ENCODE peak calls at places on chromosomes 2 and 18, in six cellular contexts. Q is neural crest cell; X is pons; S is head of caudate nucleus; Z is dermis blood vessel endothelial cell; H is stimulated activated CD4-positive, alpha-beta T cell treated with anti-CD3 and anti-CD28 coated beads, Interleukin-15, amount 100 ng/mL, for 24 hours. C is an unnamed sample.

GRCh38 chr18:13680612-13681011 is 45.7 kb downstream of the FAM210A start:
- DNase-seq in Q (peak), X (peak), H (peak), S (peak), Z (peak), C (peak)

GRCh38 chr18:72233106-72233505 is 311.0 kb downstream of the CBLN2 start:
- DNase-seq in H (no peak), S (no peak), Z (no peak), X (peak), Q (no peak), C (no peak)

GRCh38 chr2:109139002-109139401 is 10.0 kb downstream of the SH3RF3 start:
- DNase-seq in X (no peak), Q (no peak), H (no peak), S (no peak), Z (no peak), C (no peak)

GRCh38 chr18:45962866-45963265 is 4.3 kb downstream of the EPG5 start:
- DNase-seq in Z (no peak), H (no peak), X (no peak), Q (no peak), S (no peak), C (no peak)

GRCh38 chr18:58004317-58004716 is 39.7 kb upstream of the NEDD4L start:
- DNase-seq in H (no peak), X (no peak), S (no peak), Q (no peak), Z (no peak), C (peak)

GRCh38 chr2:134107402-134107801 is 146.5 kb upstream of the MGAT5 start:
- DNase-seq in S (no peak), X (no peak), H (no peak), Q (no peak), Z (no peak), C (no peak)

GRCh38 chr2:133346654-133347053 is 221.6 kb downstream of the NCKAP5 start:
- DNase-seq in S (no peak), X (no peak), Q (no peak), H (no peak), Z (no peak), C (no peak)

GRCh38 chr2:9800639-9800974 is 42.7 kb upstream of the TAF1B start:
- DNase-seq in Q (no peak), S (no peak), X (no peak), H (no peak), Z (no peak), C (no peak)

GRCh38 chr2:11598228-11598731 is 64.4 kb downstream of the GREB1 start:
- DNase-seq in S (peak), H (no peak), X (no peak), Z (no peak), Q (no peak), C (no peak)

GRCh38 chr18:67783215-67783946 is 266.9 kb upstream of the DSEL start:
- DNase-seq in Z (peak), X (no peak), Q (no peak), H (no peak), S (no peak), C (peak)